ENCODE peak calls at places on chromosomes 3 and 15, in ten cellular contexts. S, C, U, O, T, P, Z, B, E and Y are unnamed samples.

GRCh38 chr3:32138545-32139104 is 32.2 kb downstream of the GPD1L start:
- DNase-seq in S (no peak), C (no peak), U (no peak), O (no peak), T (no peak), P (no peak), Z (no peak), B (no peak), E (peak), Y (no peak)

GRCh38 chr3:43432462-43432861 is 146.1 kb downstream of the SNRK start:
- DNase-seq in S (no peak), C (no peak), U (no peak), O (no peak), T (no peak), P (no peak), Z (no peak), B (no peak), E (no peak), Y (no peak)

GRCh38 chr3:170809021-170809974 is 60.7 kb downstream of the RPL22L1 start:
- DNase-seq in S (peak), C (no peak), U (peak), O (no peak), T (no peak), P (peak), Z (peak), B (no peak), E (no peak), Y (peak)

GRCh38 chr15:61159901-61160300 is 69.2 kb downstream of the RORA start:
- DNase-seq in S (no peak), C (no peak), U (no peak), O (no peak), T (no peak), P (no peak), Z (no peak), B (no peak), E (no peak), Y (no peak)

GRCh38 chr15:60757831-60758570 is 279.1 kb upstream of the ICE2 start:
- DNase-seq in S (no peak), C (no peak), U (no peak), O (peak), T (no peak), P (no peak), Z (no peak), B (no peak), E (no peak), Y (no peak)

GRCh38 chr3:188077160-188077812 is 76.7 kb upstream of the LPP start:
- DNase-seq in S (no peak), C (no peak), U (no peak), O (no peak), T (no peak), P (peak), Z (no peak), B (no peak), E (no peak), Y (no peak)

GRCh38 chr3:157142315-157142714 is 17.6 kb downstream of the CCNL1 start:
- DNase-seq in S (no peak), C (no peak), U (no peak), O (no peak), T (no peak), P (no peak), Z (no peak), B (no peak), E (no peak), Y (no peak)

GRCh38 chr3:31486865-31487533 is 45.7 kb upstream of the STT3B start:
- DNase-seq in S (no peak), C (no peak), U (no peak), O (no peak), T (no peak), P (no peak), Z (no peak), B (no peak), E (no peak), Y (no peak)

GRCh38 chr15:57703387-57703786 is 3.1 kb upstream of the POLR2M start:
- DNase-seq in S (peak), C (no peak), U (no peak), O (no peak), T (no peak), P (no peak), Z (no peak), B (peak), E (peak), Y (no peak)